ENCODE peak calls at places on chromosomes 12 and 14, in ten cellular contexts. C is NCI-H226; Y is uterus; L is skeletal muscle cell; S is activated T-cell treated with anti-CD3 and anti-CD28 coated beads, Interleukin-2, amount 50 U/mL, for 1 hour; D is heart left ventricle; U is AG10803; R is HuH-7; F is small intestine; X is NCI-H2081. A is an unnamed sample.

GRCh38 chr12:52180971-52181628 is 10.7 kb downstream of the KRT80 start:
- DNase-seq in Y (no peak), U (no peak), D (no peak), F (no peak), S (no peak), L (no peak), C (no peak), R (no peak), X (no peak), A (no peak)

GRCh38 chr12:33514893-33515292 is 75.3 kb upstream of the SYT10 start:
- DNase-seq in S (no peak), U (no peak), F (peak), Y (no peak), R (no peak), C (no peak), D (no peak), L (no peak), X (no peak), A (no peak)

GRCh38 chr12:111643428-111643826 is 42.3 kb downstream of the BRAP start:
- DNase-seq in U (no peak), X (peak), C (no peak), D (no peak), L (no peak), R (peak), S (no peak), Y (peak), F (peak), A (peak)

GRCh38 chr14:24095196-24096068 is 1.3 kb downstream of the PCK2 start:
- DNase-seq in F (peak), L (no peak), C (no peak), Y (peak), U (peak), X (no peak), S (peak), R (peak), D (peak), A (no peak)

GRCh38 chr14:81219821-81220487 is 805 bp downstream of the GTF2A1 start:
- DNase-seq in S (peak), R (no peak), D (peak), U (peak), X (peak), C (no peak), L (no peak), F (peak), Y (peak), A (peak)

GRCh38 chr14:81516941-81517797 is 16.5 kb downstream of the SEL1L start:
- DNase-seq in S (no peak), L (peak), U (peak), F (no peak), R (peak), D (no peak), Y (peak), C (peak), X (peak), A (peak)

GRCh38 chr14:63893701-63894458 is 41.1 kb downstream of the SYNE2 start:
- DNase-seq in Y (peak), S (no peak), F (no peak), C (peak), R (no peak), X (no peak), U (peak), D (peak), L (peak), A (peak)

GRCh38 chr14:55249423-55249822 is 21.8 kb upstream of the FBXO34 start:
- DNase-seq in S (no peak), X (no peak), F (no peak), C (peak), L (no peak), U (peak), R (no peak), Y (no peak), D (no peak), A (no peak)

GRCh38 chr12:87870061-87870460 is 159.1 kb downstream of the C12orf50 start:
- DNase-seq in U (no peak), X (no peak), S (no peak), D (no peak), C (no peak), Y (no peak), L (no peak), R (no peak), F (no peak), A (no peak)

GRCh38 chr12:30828686-30829085 is 73.9 kb upstream of the CAPRIN2 start:
- DNase-seq in X (no peak), U (no peak), C (peak), D (no peak), L (no peak), R (no peak), Y (no peak), S (no peak), F (no peak), A (no peak)

A was measured in prostate gland.